ENCODE peak calls at places on chromosome 22, in seven cellular contexts. M, N, P, S, L, H and K are unnamed samples.

GRCh38 chr22:17481424-17481823 is 81.9 kb upstream of the SLC25A18 start:
- DNase-seq in M (no peak), N (no peak), P (no peak), S (no peak), L (no peak), H (no peak), K (no peak)

GRCh38 chr22:17112491-17113042 is 8.6 kb downstream of the TMEM121B start:
- DNase-seq in M (no peak), N (no peak), P (no peak), S (no peak), L (no peak), H (peak), K (no peak)

GRCh38 chr22:45639747-45640102 is 31.9 kb upstream of the ATXN10 start:
- DNase-seq in M (no peak), N (no peak), P (no peak), S (no peak), L (no peak), H (no peak), K (no peak)

GRCh38 chr22:27761036-27761435 is 40.5 kb downstream of the MN1 start:
- DNase-seq in M (no peak), N (no peak), P (no peak), S (no peak), L (no peak), H (no peak), K (no peak)

GRCh38 chr22:45224988-45225731 is 15.5 kb downstream of the KIAA0930 start:
- DNase-seq in M (no peak), N (no peak), P (no peak), S (no peak), L (no peak), H (peak), K (no peak)

GRCh38 chr22:17860220-17860965 is 86.1 kb upstream of the BID start:
- DNase-seq in M (no peak), N (no peak), P (no peak), S (no peak), L (no peak), H (no peak), K (no peak)

GRCh38 chr22:31618057-31618456 is 44.0 kb downstream of the PISD start:
- DNase-seq in M (no peak), N (no peak), P (no peak), S (peak), L (no peak), H (no peak), K (no peak)

GRCh38 chr22:42752912-42753311 is 32.2 kb upstream of the A4GALT start:
- DNase-seq in M (no peak), N (no peak), P (no peak), S (no peak), L (no peak), H (no peak), K (no peak)

GRCh38 chr22:19674129-19674928 is 40.0 kb upstream of the SEPTIN5 start:
- DNase-seq in M (no peak), N (peak), P (no peak), S (peak), L (no peak), H (no peak), K (no peak)

GRCh38 chr22:24156146-24156914 is 25.0 kb upstream of the SUSD2 start:
- DNase-seq in M (peak), N (no peak), P (peak), S (peak), L (no peak), H (peak), K (no peak)

GRCh38 chr22:28123989-28124766 is 205.1 kb upstream of the PITPNB start:
- DNase-seq in M (no peak), N (no peak), P (no peak), S (peak), L (no peak), H (no peak), K (no peak)

GRCh38 chr22:24516301-24516737 is 21.2 kb downstream of the UPB1 start:
- DNase-seq in M (no peak), N (no peak), P (no peak), S (no peak), L (no peak), H (no peak), K (no peak)

GRCh38 chr22:43628253-43628649 is 183.9 kb downstream of the EFCAB6 start:
- DNase-seq in M (no peak), N (peak), P (no peak), S (no peak), L (no peak), H (no peak), K (peak)

GRCh38 chr22:47337161-47337621 is 574.7 kb downstream of the TBC1D22A start:
- DNase-seq in M (no peak), N (no peak), P (no peak), S (no peak), L (no peak), H (no peak), K (no peak)

GRCh38 chr22:42945736-42946135 is 69.2 kb downstream of the PACSIN2 start:
- DNase-seq in M (no peak), N (no peak), P (no peak), S (no peak), L (no peak), H (no peak), K (no peak)

GRCh38 chr22:48699531-48699930 is 1128.1 kb downstream of the BRD1 start:
- DNase-seq in M (no peak), N (no peak), P (no peak), S (no peak), L (no peak), H (no peak), K (no peak)

GRCh38 chr22:30047364-30047738 is 32.9 kb upstream of the HORMAD2 start:
- DNase-seq in M (peak), N (no peak), P (no peak), S (no peak), L (no peak), H (no peak), K (no peak)